ENCODE peak calls at places on chromosomes 6 and 20, in six cellular contexts. H is GM23248, T is neural progenitor cell, E is neuronal stem cell, X is IMR-90, I is hepatocyte. G is an unnamed sample.

GRCh38 chr6:127446356-127446755 is 12.8 kb downstream of the KIAA0408 start:
- DNase-seq in H (peak; percentile 2), T (no peak), E (no peak), X (no peak), I (no peak), G (no peak)

GRCh38 chr20:45358282-45359068 is 4.5 kb upstream of the SYS1 start:
- DNase-seq in H (peak; percentile 95), T (no peak), E (no peak), X (peak; percentile 73), I (no peak), G (peak; percentile 73)

GRCh38 chr20:64080013-64080812 is at the start of gene OPRL1:
- DNase-seq in H (peak; percentile 36), T (peak; percentile 54), E (no peak), X (no peak), I (no peak), G (no peak)

GRCh38 chr20:63453029-63453523 is 19.4 kb downstream of the KCNQ2 start:
- DNase-seq in H (no peak), T (no peak), E (no peak), X (no peak), I (no peak), G (no peak)

GRCh38 chr6:170043881-170044790 is 246.7 kb downstream of the DLL1 start:
- DNase-seq in H (no peak), T (no peak), E (no peak), X (no peak), I (no peak), G (no peak)

GRCh38 chr6:53811082-53811481 is 16.3 kb downstream of the LRRC1 start:
- DNase-seq in H (peak; percentile 66), T (no peak), E (no peak), X (no peak), I (peak; percentile 86), G (no peak)

GRCh38 chr6:154448448-154449096 is 61.9 kb downstream of the CNKSR3 start:
- DNase-seq in H (peak; percentile 90), T (no peak), E (no peak), X (peak; percentile 93), I (peak; percentile 37), G (peak; percentile 91)

GRCh38 chr6:161417712-161418457 is 144.0 kb upstream of the AGPAT4 start:
- DNase-seq in H (peak; percentile 92), T (peak; percentile 50), E (no peak), X (peak; percentile 85), I (peak; percentile 49), G (peak; percentile 96)

GRCh38 chr6:96844530-96844929 is 7.3 kb upstream of the GPR63 start:
- DNase-seq in H (no peak), T (no peak), E (no peak), X (no peak), I (no peak), G (no peak)

GRCh38 chr6:80527552-80528052 is 421.1 kb downstream of the BCKDHB start:
- DNase-seq in H (no peak), T (no peak), E (no peak), X (peak; percentile 17), I (peak; percentile 41), G (no peak)

GRCh38 chr20:60206259-60206658 is 248.0 kb downstream of the CDH26 start:
- DNase-seq in H (peak; percentile 66), T (peak; percentile 67), E (no peak), X (peak; percentile 49), I (peak; percentile 60), G (peak; percentile 20)

GRCh38 chr6:28282923-28283322 is 1.6 kb downstream of the PGBD1 start:
- DNase-seq in H (peak; percentile 17), T (no peak), E (no peak), X (no peak), I (no peak), G (no peak)

GRCh38 chr6:158784505-158784904 is 34.7 kb downstream of the EZR start:
- DNase-seq in H (peak; percentile 32), T (no peak), E (no peak), X (peak; percentile 70), I (no peak), G (peak; percentile 81)

GRCh38 chr6:21230536-21230935 is 363.0 kb upstream of the SOX4 start:
- DNase-seq in H (no peak), T (no peak), E (no peak), X (no peak), I (no peak), G (no peak)

GRCh38 chr20:12644481-12644880 is 364.3 kb upstream of the SPTLC3 start:
- DNase-seq in H (no peak), T (no peak), E (no peak), X (no peak), I (no peak), G (no peak)

GRCh38 chr20:19552896-19553180 is 205.2 kb upstream of the RIN2 start:
- DNase-seq in H (no peak), T (no peak), E (no peak), X (no peak), I (no peak), G (no peak)

GRCh38 chr6:121651420-121651819 is 216.0 kb downstream of the GJA1 start:
- DNase-seq in H (no peak), T (no peak), E (no peak), X (peak; percentile 59), I (no peak), G (peak; percentile 20)

GRCh38 chr6:19838442-19839236 is 1.5 kb downstream of the ID4 start:
- DNase-seq in H (peak; percentile 60), T (peak; percentile 70), E (peak; percentile 50), X (peak; percentile 11), I (peak; percentile 75), G (peak; percentile 23)

GRCh38 chr20:12170406-12170805 is 252.7 kb downstream of the BTBD3 start:
- DNase-seq in H (no peak), T (no peak), E (no peak), X (no peak), I (no peak), G (peak; percentile 6)

GRCh38 chr6:11064836-11065235 is 20.7 kb upstream of the ELOVL2 start:
- DNase-seq in H (peak; percentile 51), T (peak; percentile 94), E (peak; percentile 70), X (no peak), I (no peak), G (no peak)

GRCh38 chr6:109002100-109002697 is 92.4 kb downstream of the SESN1 start:
- DNase-seq in H (peak; percentile 88), T (no peak), E (no peak), X (peak; percentile 8), I (peak; percentile 40), G (peak; percentile 22)

GRCh38 chr20:13788167-13788834 is 3.5 kb downstream of the NDUFAF5 start:
- DNase-seq in H (peak; percentile 74), T (peak; percentile 64), E (peak; percentile 21), X (peak; percentile 69), I (peak; percentile 79), G (peak; percentile 39)

GRCh38 chr20:22394583-22394982 is 189.8 kb downstream of the FOXA2 start:
- DNase-seq in H (no peak), T (no peak), E (no peak), X (no peak), I (no peak), G (no peak)

GRCh38 chr20:3071610-3072529 is at the start of gene OXT:
- DNase-seq in H (peak; percentile 50), T (peak; percentile 58), E (no peak), X (no peak), I (peak; percentile 53), G (no peak)

GRCh38 chr6:14046476-14047068 is 71.0 kb upstream of the CD83 start:
- DNase-seq in H (peak; percentile 79), T (peak; percentile 68), E (peak; percentile 38), X (peak; percentile 48), I (peak; percentile 80), G (no peak)

GRCh38 chr6:25774120-25774730 is 19.7 kb downstream of the SLC17A4 start:
- DNase-seq in H (no peak), T (peak; percentile 13), E (no peak), X (no peak), I (no peak), G (no peak)

GRCh38 chr20:54275359-54276108 is 67.6 kb downstream of the PFDN4 start:
- DNase-seq in H (no peak), T (no peak), E (no peak), X (no peak), I (no peak), G (no peak)

GRCh38 chr6:99603421-99604160 is 3.0 kb upstream of the PRDM13 start:
- DNase-seq in H (peak; percentile 56), T (peak; percentile 94), E (peak; percentile 73), X (peak; percentile 8), I (peak; percentile 62), G (peak; percentile 6)

GRCh38 chr6:51568771-51569170 is 518.6 kb downstream of the PKHD1 start:
- DNase-seq in H (no peak), T (no peak), E (no peak), X (no peak), I (peak; percentile 20), G (no peak)

GRCh38 chr6:105363100-105363754 is 39.7 kb downstream of the PREP start:
- DNase-seq in H (peak; percentile 81), T (peak; percentile 47), E (no peak), X (peak; percentile 47), I (peak; percentile 44), G (no peak)

DNA sequence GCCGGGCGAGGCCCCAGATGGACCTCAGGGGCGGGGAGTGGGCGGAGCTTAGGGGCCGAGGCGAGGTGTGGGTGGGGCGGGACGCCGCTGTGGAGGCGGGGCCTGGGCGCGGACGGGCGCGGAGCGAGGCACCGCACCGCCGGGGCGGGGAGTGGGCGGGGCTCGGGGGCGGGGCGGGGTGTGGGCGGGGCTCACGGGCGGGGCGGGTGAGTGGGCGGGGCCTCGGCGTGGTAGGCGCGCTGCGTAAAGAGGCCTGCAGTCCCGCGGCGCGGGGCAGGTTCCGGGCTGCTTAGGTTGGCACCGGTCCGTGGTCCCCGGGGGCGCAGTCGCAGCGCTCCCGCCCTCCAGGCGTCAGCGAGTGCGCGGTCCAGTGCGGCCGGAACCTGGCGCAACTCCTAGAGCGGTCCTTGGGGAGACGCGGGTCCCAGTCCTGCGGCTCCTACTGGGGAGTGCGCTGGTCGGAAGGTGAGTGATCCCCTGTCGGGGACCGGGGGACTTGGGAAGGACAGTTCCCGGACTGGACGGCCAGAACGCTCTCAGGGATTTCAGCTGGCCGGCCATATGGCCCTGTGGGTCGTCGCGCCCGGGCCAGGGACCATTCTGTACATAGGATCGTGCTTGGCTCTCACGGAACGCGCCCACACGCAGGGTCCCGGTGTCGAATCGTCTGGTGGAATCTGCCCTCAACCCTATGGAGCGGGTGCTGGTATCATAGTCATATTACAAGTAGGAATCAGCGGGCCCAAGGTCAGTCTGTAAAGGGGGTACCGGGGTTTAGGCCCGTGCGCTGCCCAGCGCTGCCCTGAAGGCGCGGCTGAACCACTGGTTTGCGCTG is at the start of gene NQO2:
- DNase-seq in H (peak; percentile 93), T (peak; percentile 97), E (peak; percentile 91), X (peak; percentile 73), I (peak; percentile 96), G (peak; percentile 37)
- H2AFZ ChIP-seq in H (peak within 1 kb of the TSS; percentile 88), T (peak within 1 kb of the TSS; percentile 98), E (peak within 1 kb of the TSS; percentile 97), X (peak within 1 kb of the TSS; percentile 100), I (peak within 1 kb of the TSS; percentile 95), G (peak within 1 kb of the TSS; percentile 88)

GRCh38 chr20:52972965-52973819 is 1.0 kb downstream of the TSHZ2 start:
- DNase-seq in H (peak; percentile 56), T (peak; percentile 60), E (no peak), X (no peak), I (peak; percentile 40), G (no peak)
- H2AFZ ChIP-seq in H (peak overlapping the region; percentile 89), T (peak overlapping the region; percentile 86), E (peak overlapping the region; percentile 73), X (no peak overlapping the region), I (peak overlapping the region; percentile 92), G (peak overlapping the region; percentile 66)

GRCh38 chr6:126432564-126432963 is 92.6 kb downstream of the CENPW start:
- DNase-seq in H (no peak), T (no peak), E (no peak), X (no peak), I (no peak), G (no peak)
- H2AFZ ChIP-seq in H (no peak overlapping the region), T (no peak overlapping the region), E (no peak overlapping the region), X (no peak overlapping the region), I (no peak overlapping the region), G (no peak overlapping the region)

GRCh38 chr6:153150400-153150766 is 19.3 kb upstream of the RGS17 start:
- DNase-seq in H (no peak), T (no peak), E (no peak), X (no peak), I (no peak), G (no peak)
- H2AFZ ChIP-seq in H (no peak overlapping the region), T (no peak overlapping the region), E (no peak overlapping the region), X (no peak overlapping the region), I (no peak overlapping the region), G (no peak overlapping the region)

G was measured in astrocyte.